ENCODE peak calls at places on chromosomes 5 and 9, in six cellular contexts. One of them, this sample, is unnamed.

GRCh38 chr5:110510146-110510545 is 216.3 kb downstream of the TMEM232 start:
- DNase-seq in cardiac fibroblast: no peak
- DNase-seq in H9: no peak
- DNase-seq in hepatic stellate cell: no peak
- DNase-seq in Calu3: no peak
- DNase-seq in ureter: no peak
- DNase-seq in this sample: no peak

GRCh38 chr9:105637787-105638395 is 24.4 kb upstream of the TAL2 start:
- DNase-seq in H9: no peak
- DNase-seq in hepatic stellate cell: no peak
- DNase-seq in Calu3: no peak
- DNase-seq in ureter: no peak
- DNase-seq in cardiac fibroblast: peak; percentile 10
- DNase-seq in this sample: no peak

GRCh38 chr9:70679845-70680244 is 265.4 kb upstream of the KLF9 start:
- DNase-seq in Calu3: no peak
- DNase-seq in cardiac fibroblast: peak; percentile 77
- DNase-seq in ureter: no peak
- DNase-seq in H9: no peak
- DNase-seq in hepatic stellate cell: no peak
- DNase-seq in this sample: no peak

GRCh38 chr5:148856424-148856823 is 30.0 kb downstream of the ADRB2 start:
- DNase-seq in hepatic stellate cell: no peak
- DNase-seq in cardiac fibroblast: no peak
- DNase-seq in H9: no peak
- DNase-seq in Calu3: no peak
- DNase-seq in ureter: no peak
- DNase-seq in this sample: no peak

GRCh38 chr5:135315394-135315793 is 83.6 kb downstream of the MACROH2A1 start:
- DNase-seq in H9: no peak
- DNase-seq in Calu3: no peak
- DNase-seq in ureter: no peak
- DNase-seq in cardiac fibroblast: no peak
- DNase-seq in hepatic stellate cell: no peak
- DNase-seq in this sample: no peak

GRCh38 chr9:136626066-136626725 is 36.5 kb upstream of the EGFL7 start:
- DNase-seq in hepatic stellate cell: no peak
- DNase-seq in ureter: peak; percentile 48
- DNase-seq in cardiac fibroblast: no peak
- DNase-seq in H9: no peak
- DNase-seq in Calu3: no peak
- DNase-seq in this sample: peak; percentile 30

GRCh38 chr5:89297111-89297510 is 414.1 kb upstream of the MEF2C start:
- DNase-seq in H9: no peak
- DNase-seq in hepatic stellate cell: no peak
- DNase-seq in ureter: no peak
- DNase-seq in cardiac fibroblast: no peak
- DNase-seq in Calu3: no peak
- DNase-seq in this sample: no peak

GRCh38 chr9:70563437-70564204 is 149.2 kb upstream of the KLF9 start:
- DNase-seq in hepatic stellate cell: peak; percentile 32
- DNase-seq in ureter: no peak
- DNase-seq in Calu3: no peak
- DNase-seq in H9: no peak
- DNase-seq in cardiac fibroblast: peak; percentile 73
- DNase-seq in this sample: no peak

GRCh38 chr9:16191691-16192402 is 639.0 kb downstream of the CCDC171 start:
- DNase-seq in cardiac fibroblast: peak; percentile 94
- DNase-seq in hepatic stellate cell: peak; percentile 82
- DNase-seq in ureter: peak; percentile 78
- DNase-seq in H9: peak; percentile 84
- DNase-seq in Calu3: peak; percentile 78
- DNase-seq in this sample: peak; percentile 78

GRCh38 chr5:72248352-72249032 is 71.5 kb downstream of the MRPS27 start:
- DNase-seq in H9: no peak
- DNase-seq in cardiac fibroblast: peak; percentile 91
- DNase-seq in ureter: peak; percentile 51
- DNase-seq in hepatic stellate cell: peak; percentile 50
- DNase-seq in Calu3: no peak
- DNase-seq in this sample: peak; percentile 57

GRCh38 chr9:120767451-120767850 is 25.8 kb downstream of the FBXW2 start:
- DNase-seq in ureter: no peak
- DNase-seq in Calu3: peak; percentile 13
- DNase-seq in cardiac fibroblast: no peak
- DNase-seq in hepatic stellate cell: no peak
- DNase-seq in H9: no peak
- DNase-seq in this sample: no peak

GRCh38 chr5:108607421-108607820 is 140.3 kb upstream of the FER start:
- DNase-seq in Calu3: no peak
- DNase-seq in cardiac fibroblast: no peak
- DNase-seq in hepatic stellate cell: no peak
- DNase-seq in H9: no peak
- DNase-seq in ureter: no peak
- DNase-seq in this sample: no peak

GRCh38 chr5:10590226-10591047 is 26.6 kb downstream of the ANKRD33B start:
- DNase-seq in Calu3: no peak
- DNase-seq in cardiac fibroblast: peak; percentile 95
- DNase-seq in hepatic stellate cell: no peak
- DNase-seq in ureter: peak; percentile 13
- DNase-seq in H9: peak; percentile 83
- DNase-seq in this sample: no peak

GRCh38 chr9:76818271-76818670 is 54.0 kb downstream of the PCA3 start:
- DNase-seq in hepatic stellate cell: peak; percentile 76
- DNase-seq in cardiac fibroblast: peak; percentile 97
- DNase-seq in ureter: peak; percentile 83
- DNase-seq in Calu3: peak; percentile 61
- DNase-seq in H9: peak; percentile 49
- DNase-seq in this sample: peak; percentile 60

GRCh38 chr5:52693279-52693678 is 94.4 kb upstream of the ITGA1 start:
- DNase-seq in Calu3: peak; percentile 53
- DNase-seq in cardiac fibroblast: peak; percentile 64
- DNase-seq in ureter: no peak
- DNase-seq in hepatic stellate cell: no peak
- DNase-seq in H9: peak; percentile 45
- DNase-seq in this sample: peak; percentile 35

GRCh38 chr5:141657937-141658545 is 6.8 kb upstream of the FCHSD1 start:
- DNase-seq in H9: no peak
- DNase-seq in cardiac fibroblast: peak; percentile 62
- DNase-seq in Calu3: no peak
- DNase-seq in ureter: no peak
- DNase-seq in hepatic stellate cell: peak; percentile 95
- DNase-seq in this sample: no peak

GRCh38 chr5:132277971-132278964 is 15.9 kb upstream of the SLC22A4 start:
- DNase-seq in hepatic stellate cell: no peak
- DNase-seq in ureter: no peak
- DNase-seq in Calu3: no peak
- DNase-seq in cardiac fibroblast: no peak
- DNase-seq in H9: peak; percentile 77
- DNase-seq in this sample: no peak

GRCh38 chr9:93173365-93174150 is 10.4 kb upstream of the WNK2 start:
- DNase-seq in cardiac fibroblast: peak; percentile 48
- DNase-seq in H9: no peak
- DNase-seq in Calu3: no peak
- DNase-seq in hepatic stellate cell: no peak
- DNase-seq in ureter: no peak
- DNase-seq in this sample: no peak

GRCh38 chr5:132758406-132758805 is 11.2 kb downstream of the CCNI2 start:
- DNase-seq in ureter: no peak
- DNase-seq in cardiac fibroblast: no peak
- DNase-seq in H9: no peak
- DNase-seq in Calu3: no peak
- DNase-seq in hepatic stellate cell: no peak
- DNase-seq in this sample: no peak

GRCh38 chr5:74471875-74472274 is 168.7 kb downstream of the ENC1 start:
- DNase-seq in hepatic stellate cell: no peak
- DNase-seq in ureter: no peak
- DNase-seq in cardiac fibroblast: no peak
- DNase-seq in Calu3: no peak
- DNase-seq in H9: no peak
- DNase-seq in this sample: no peak

This sample was measured in colonic mucosa.